ENCODE peak calls at places on chromosome 21, in nine cellular contexts. M is GM23338; A is GM12865; K is cardiac septum; W is adipocyte; L is activated T-helper 2 cell treated with anti-CD3 and anti-CD28 coated beads, Interferon-gamma antibody, Interleukin-2, Interleukin-4, amounts not matched to agents 10 μg/mL and 5 μg/mL and 100 μg/mL, durations not matched to agents 14 hours and 24 hours and 36 hours; C is cardiac fibroblast; H is stimulated activated CD4-positive, alpha-beta T cell treated with anti-CD3 and anti-CD28 coated beads, Interleukin-12 subunit alpha, Interleukin-12 subunit beta, amount 100 ng/mL, for 24 hours; B is GM12892. P is an unnamed sample.

GRCh38 chr21:41877901-41878830 is 978 bp downstream of the PRDM15 start:
- DNase-seq in W (peak), A (peak), H (no peak), L (peak), C (peak), K (no peak), M (peak), B (no peak), P (peak)

GRCh38 chr21:45217010-45217409 is 70.7 kb downstream of the POFUT2 start:
- DNase-seq in A (no peak), H (no peak), L (no peak), K (no peak), M (no peak), C (no peak), B (no peak), W (no peak), P (no peak)

GRCh38 chr21:31273278-31273677 is 70.8 kb downstream of the TIAM1 start:
- DNase-seq in W (no peak), C (no peak), L (no peak), M (no peak), A (no peak), H (no peak), K (no peak), B (no peak), P (no peak)

GRCh38 chr21:14358775-14359174 is 24.2 kb downstream of the HSPA13 start:
- DNase-seq in C (peak), A (no peak), M (no peak), H (no peak), W (no peak), K (no peak), B (no peak), L (no peak), P (no peak)

GRCh38 chr21:31895069-31895851 is 22.4 kb downstream of the HUNK start:
- DNase-seq in C (no peak), A (no peak), B (no peak), K (no peak), H (no peak), M (no peak), W (no peak), L (no peak), P (no peak)

GRCh38 chr21:20306836-20307235 is 691.4 kb upstream of the NCAM2 start:
- DNase-seq in M (no peak), W (no peak), H (no peak), L (no peak), B (no peak), K (no peak), C (no peak), A (no peak), P (no peak)

GRCh38 chr21:21019681-21020080 is 21.5 kb downstream of the NCAM2 start:
- DNase-seq in A (no peak), C (no peak), H (no peak), B (no peak), K (no peak), L (no peak), W (no peak), M (no peak), P (no peak)

GRCh38 chr21:33025106-33025470 is 647 bp upstream of the OLIG2 start:
- DNase-seq in A (no peak), L (no peak), B (no peak), C (no peak), M (peak), H (no peak), K (no peak), W (no peak), P (no peak)

GRCh38 chr21:35619184-35619583 is 441.1 kb downstream of the SETD4 start:
- DNase-seq in A (no peak), M (no peak), H (no peak), C (peak), L (no peak), K (no peak), W (peak), B (no peak), P (peak)

GRCh38 chr21:33380483-33380998 is 22.7 kb upstream of the IFNGR2 start:
- DNase-seq in W (peak), C (peak), A (peak), K (peak), M (peak), B (peak), L (peak), H (peak), P (peak)

GRCh38 chr21:26506951-26507350 is 66.1 kb downstream of the CYYR1 start:
- DNase-seq in L (no peak), K (no peak), H (no peak), M (no peak), C (peak), W (peak), B (no peak), A (no peak), P (peak)

GRCh38 chr21:38048241-38048640 is 132.0 kb upstream of the KCNJ6 start:
- DNase-seq in C (no peak), W (no peak), L (no peak), K (no peak), M (no peak), H (no peak), B (no peak), A (no peak), P (no peak)

GRCh38 chr21:41246808-41247207 is 69.8 kb upstream of the FAM3B start:
- DNase-seq in C (no peak), B (no peak), H (no peak), L (no peak), M (no peak), A (no peak), K (no peak), W (no peak), P (no peak)

GRCh38 chr21:38770660-38771059 is 35.1 kb upstream of the ETS2 start:
- DNase-seq in H (no peak), A (no peak), W (no peak), M (no peak), L (no peak), B (no peak), K (no peak), C (no peak), P (no peak)

GRCh38 chr21:34091607-34092006 is 18.2 kb downstream of the MRPS6 start:
- DNase-seq in M (peak), B (no peak), W (no peak), L (no peak), C (peak), A (peak), K (no peak), H (no peak), P (no peak)

GRCh38 chr21:39097335-39097861 is 85.9 kb downstream of the PSMG1 start:
- DNase-seq in C (no peak), K (no peak), L (no peak), A (no peak), H (no peak), B (no peak), W (no peak), M (no peak), P (no peak)

GRCh38 chr21:34704119-34704518 is 35.3 kb downstream of the CLIC6 start:
- DNase-seq in L (no peak), M (no peak), H (no peak), A (no peak), C (peak), K (no peak), W (peak), B (no peak), P (peak)

GRCh38 chr21:29626787-29627470 is 312.9 kb downstream of the GRIK1 start:
- DNase-seq in C (no peak), L (no peak), M (no peak), B (no peak), K (no peak), W (peak), H (no peak), A (no peak), P (no peak)

GRCh38 chr21:44871576-44872265 is 1.8 kb downstream of the PTTG1IP start:
- DNase-seq in B (no peak), C (peak), H (no peak), K (peak), A (no peak), M (no peak), L (no peak), W (peak), P (peak)

GRCh38 chr21:15076730-15077129 is 11.9 kb upstream of the NRIP1 start:
- DNase-seq in A (no peak), B (no peak), K (no peak), C (no peak), H (no peak), M (no peak), W (no peak), L (no peak), P (no peak)

GRCh38 chr21:40120944-40121575 is 253.8 kb downstream of the PCP4 start:
- DNase-seq in L (no peak), H (no peak), M (peak), K (no peak), W (peak), C (peak), A (no peak), B (no peak), P (no peak)

GRCh38 chr21:44710294-44710665 is 1.1 kb downstream of the TSPEAR start:
- DNase-seq in A (no peak), H (no peak), K (peak), B (no peak), W (no peak), M (peak), L (no peak), C (no peak), P (no peak)

GRCh38 chr21:27369234-27369633 is 402.3 kb upstream of the ADAMTS5 start:
- DNase-seq in L (no peak), H (no peak), A (no peak), C (no peak), M (no peak), W (no peak), K (no peak), B (no peak), P (no peak)

GRCh38 chr21:37337831-37338230 is 28.7 kb upstream of the DYRK1A start:
- DNase-seq in L (no peak), C (no peak), B (no peak), M (no peak), A (no peak), K (no peak), W (peak), H (no peak), P (peak)

GRCh38 chr21:29939859-29940245 is at the start of gene GRIK1:
- DNase-seq in H (no peak), B (no peak), C (peak), W (peak), A (no peak), K (no peak), M (peak), L (no peak), P (no peak)

GRCh38 chr21:34801519-34802132 is 132.8 kb downstream of the CLIC6 start:
- DNase-seq in L (no peak), M (peak), C (no peak), K (no peak), B (no peak), H (no peak), W (no peak), A (peak), P (no peak)

GRCh38 chr21:43767980-43768867 is 7.9 kb downstream of the CSTB start:
- DNase-seq in H (no peak), A (no peak), W (peak), M (peak), C (peak), K (no peak), B (no peak), L (no peak), P (peak)

GRCh38 chr21:29656504-29657227 is 283.1 kb downstream of the GRIK1 start:
- DNase-seq in K (no peak), M (no peak), C (peak), W (peak), B (no peak), H (no peak), L (peak), A (peak), P (peak)

GRCh38 chr21:34185051-34185750 is 111.8 kb downstream of the MRPS6 start:
- DNase-seq in L (no peak), A (no peak), M (no peak), K (no peak), W (no peak), H (no peak), B (no peak), C (no peak), P (no peak)

GRCh38 chr21:34511787-34512451 is at the start of gene KCNE1:
- DNase-seq in A (no peak), B (no peak), M (no peak), C (peak), L (no peak), K (peak), W (peak), H (no peak), P (no peak)

GRCh38 chr21:16124397-16125130 is 394.8 kb downstream of the USP25 start:
- DNase-seq in K (no peak), B (no peak), C (peak), L (no peak), A (no peak), M (peak), W (peak), H (no peak), P (peak)

GRCh38 chr21:15210235-15210678 is 145.5 kb upstream of the NRIP1 start:
- DNase-seq in C (peak), M (no peak), K (no peak), B (no peak), A (no peak), L (no peak), W (no peak), H (no peak), P (peak)

GRCh38 chr21:45562401-45562800 is 20.2 kb upstream of the SLC19A1 start:
- DNase-seq in W (no peak), L (no peak), H (no peak), M (no peak), A (no peak), B (no peak), C (peak), K (peak), P (no peak)